ENCODE peak calls at places on chromosomes 12 and 14, in seven cellular contexts. B is endothelial cell of umbilical vein, F is mammary epithelial cell, A is K562, S is fibroblast of pulmonary artery, T is IMR-90, Q is tibial artery. V is an unnamed sample.

GRCh38 chr12:52924764-52925716 is 20.2 kb upstream of the KRT8 start:
- DNase-seq in A (peak; percentile 83), T (peak; percentile 93), S (peak; percentile 91), Q (no peak), F (peak; percentile 65), B (peak; percentile 91), V (peak; percentile 66)

GRCh38 chr12:13749380-13749779 is 232.0 kb downstream of the GRIN2B start:
- DNase-seq in A (no peak), T (no peak), Q (no peak), F (no peak), B (no peak), S (no peak), V (no peak)

GRCh38 chr14:100267990-100268389 is 29.0 kb downstream of the YY1 start:
- DNase-seq in A (no peak), T (no peak), Q (no peak), B (no peak), S (no peak), F (no peak), V (no peak)

GRCh38 chr12:24846689-24847088 is 102.2 kb downstream of the BCAT1 start:
- DNase-seq in S (no peak), T (no peak), B (no peak), Q (no peak), A (no peak), F (no peak), V (no peak)

GRCh38 chr14:23604675-23605170 is 26.1 kb upstream of the JPH4 start:
- DNase-seq in Q (no peak), F (no peak), S (no peak), A (no peak), B (no peak), T (no peak), V (no peak)

GRCh38 chr12:52249041-52249461 is 16.0 kb downstream of the KRT7 start:
- DNase-seq in T (no peak), S (no peak), A (no peak), Q (peak; percentile 93), F (no peak), B (no peak), V (no peak)

GRCh38 chr14:38808734-38809455 is 294.1 kb downstream of the SEC23A start:
- DNase-seq in T (no peak), S (no peak), A (no peak), F (peak; percentile 21), B (no peak), Q (no peak), V (peak; percentile 51)

GRCh38 chr12:131946757-131947156 is 3.0 kb upstream of the EP400 start:
- DNase-seq in B (no peak), Q (peak; percentile 33), A (no peak), F (no peak), T (no peak), S (no peak), V (no peak)

GRCh38 chr12:68792952-68793351 is 15.0 kb upstream of the MDM2 start:
- DNase-seq in B (peak; percentile 88), S (peak; percentile 44), T (peak; percentile 49), F (peak; percentile 41), A (peak; percentile 72), Q (no peak), V (peak; percentile 55)

GRCh38 chr12:13534645-13535398 is 338.3 kb downstream of the EMP1 start:
- DNase-seq in F (peak; percentile 21), B (peak; percentile 68), S (peak; percentile 60), T (peak; percentile 23), A (peak; percentile 34), Q (no peak), V (peak; percentile 52)

GRCh38 chr12:123097521-123098084 is 53.3 kb downstream of the PITPNM2 start:
- DNase-seq in B (no peak), A (no peak), Q (peak; percentile 82), T (no peak), F (no peak), S (no peak), V (no peak)

GRCh38 chr12:123106640-123107359 is 44.1 kb downstream of the PITPNM2 start:
- DNase-seq in Q (no peak), A (peak; percentile 66), T (no peak), B (peak; percentile 5), F (no peak), S (no peak), V (no peak)

GRCh38 chr12:3200032-3200617 is 122.9 kb downstream of the TSPAN9 start:
- DNase-seq in S (peak; percentile 50), F (peak; percentile 49), B (peak; percentile 69), T (peak; percentile 65), A (no peak), Q (no peak), V (peak; percentile 64)

GRCh38 chr14:34872822-34873590 is 2.2 kb downstream of the BAZ1A start:
- DNase-seq in Q (no peak), A (no peak), T (peak; percentile 69), B (no peak), S (peak; percentile 60), F (peak; percentile 79), V (peak; percentile 88)

GRCh38 chr12:2541805-2542204 is 253.0 kb upstream of the FKBP4 start:
- DNase-seq in A (no peak), F (no peak), T (no peak), S (no peak), B (no peak), Q (no peak), V (no peak)

GRCh38 chr14:68687746-68688145 is 105.1 kb downstream of the ZFP36L1 start:
- DNase-seq in Q (peak; percentile 55), T (peak; percentile 92), B (no peak), A (no peak), S (peak; percentile 56), F (peak; percentile 98), V (peak; percentile 95)

GRCh38 chr12:76628745-76629144 is 69.2 kb upstream of the OSBPL8 start:
- DNase-seq in S (peak; percentile 63), B (peak; percentile 30), A (no peak), F (no peak), T (no peak), Q (no peak), V (no peak)

GRCh38 chr12:58916891-58917570 is 3.3 kb downstream of the LRIG3 start:
- DNase-seq in B (peak; percentile 82), A (no peak), Q (no peak), S (peak; percentile 60), T (peak; percentile 63), F (peak; percentile 58), V (peak; percentile 53)

GRCh38 chr14:68520637-68521556 is 272.0 kb downstream of the ZFP36L1 start:
- DNase-seq in S (no peak), T (no peak), F (peak; percentile 97), Q (no peak), A (no peak), B (no peak), V (peak; percentile 97)

GRCh38 chr14:51419685-51420084 is 179.6 kb downstream of the TMX1 start:
- DNase-seq in B (no peak), T (no peak), A (no peak), S (no peak), Q (no peak), F (no peak), V (no peak)

GRCh38 chr14:74841230-74842207 is 34.4 kb downstream of the PROX2 start:
- DNase-seq in Q (no peak), F (no peak), S (no peak), T (no peak), A (no peak), B (no peak), V (no peak)

GRCh38 chr14:33747749-33748148 is 203.1 kb downstream of the EGLN3 start:
- DNase-seq in A (no peak), B (no peak), S (no peak), T (no peak), Q (no peak), F (no peak), V (no peak)

GRCh38 chr12:42291680-42292079 is 34.2 kb downstream of the ZCRB1 start:
- DNase-seq in B (no peak), S (no peak), A (no peak), T (no peak), F (no peak), Q (no peak), V (no peak)
- H3K4me3 ChIP-seq in B (no peak overlapping the region), S (no peak overlapping the region), A (no peak overlapping the region), T (no peak overlapping the region), F (no peak overlapping the region), Q (no peak overlapping the region), V (no peak overlapping the region)

DNA sequence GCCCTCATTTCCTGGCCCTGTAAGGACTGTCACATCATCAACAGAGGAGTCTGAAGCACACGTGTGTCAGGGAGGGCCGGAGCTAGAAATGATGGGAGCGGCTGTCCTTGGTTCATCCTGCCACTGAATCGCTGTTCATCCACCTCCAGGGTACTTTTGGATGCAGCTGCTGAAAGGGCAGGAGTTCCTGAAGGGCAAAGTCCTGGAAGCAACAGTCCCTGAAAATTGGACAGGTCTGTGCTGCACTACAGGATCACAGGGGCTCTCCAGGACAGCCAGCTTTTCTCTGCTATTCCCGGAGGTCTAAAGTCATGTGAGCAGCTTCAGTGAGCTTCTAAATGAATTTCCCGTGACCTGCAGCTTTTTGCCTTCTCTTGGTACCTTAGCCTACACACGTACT is 17.7 kb downstream of the POU6F1 start:
- DNase-seq in T (no peak), A (no peak), Q (no peak), F (no peak), B (no peak), S (no peak), V (no peak)
- TF ChIP-seq CTCF in T (no peak), A (no peak), Q (no peak), F (no peak), B (no peak), S (no peak), V (no peak)

DNA sequence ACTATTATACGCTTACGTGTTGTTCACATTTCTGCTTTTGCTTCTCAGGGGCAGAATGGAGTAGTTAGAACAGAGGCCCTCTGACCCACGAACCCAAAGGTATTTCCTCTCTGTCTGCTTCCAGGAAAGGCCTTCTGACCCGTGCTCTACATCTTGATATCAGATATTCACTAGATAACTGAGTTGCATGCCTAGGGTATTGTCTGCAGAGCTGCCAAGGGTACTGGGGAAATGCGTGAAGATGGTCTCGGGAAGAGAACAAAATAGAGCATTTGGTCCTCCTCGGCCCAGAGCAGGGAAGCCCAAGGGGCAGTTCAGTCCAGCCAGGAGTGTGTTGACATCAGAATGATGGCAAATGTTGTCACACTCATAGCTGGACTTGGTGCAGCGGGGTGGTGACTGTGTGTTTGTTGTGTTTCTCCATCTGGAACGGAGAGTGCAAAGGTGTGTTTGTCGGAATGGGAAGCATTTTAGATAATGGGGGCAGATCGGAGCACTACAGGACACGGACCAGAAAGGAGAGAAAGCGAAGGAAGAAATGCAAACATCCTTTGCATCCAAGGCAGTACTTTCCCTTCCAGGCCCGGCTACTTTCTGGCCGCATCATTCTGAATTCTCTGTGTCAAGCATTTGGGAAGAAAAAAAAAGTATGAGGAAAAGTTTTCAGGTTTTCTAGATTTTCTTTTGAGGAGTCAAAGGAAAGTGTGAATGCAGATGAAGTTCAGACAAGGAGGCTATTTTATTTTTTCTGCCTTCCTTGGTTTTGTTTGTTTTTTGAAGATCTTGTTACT is 8.1 kb downstream of the GLT1D1 start:
- DNase-seq in S (no peak), T (no peak), F (no peak), A (no peak), Q (no peak), B (no peak), V (no peak)
- H3K4me3 ChIP-seq in S (no peak overlapping the region), T (no peak overlapping the region), F (no peak overlapping the region), A (no peak overlapping the region), Q (no peak overlapping the region), B (no peak overlapping the region), V (no peak overlapping the region)

GRCh38 chr14:95008445-95009217 is 148.7 kb downstream of the DICER1 start:
- DNase-seq in B (no peak), S (no peak), F (no peak), A (no peak), T (no peak), Q (no peak), V (no peak)

GRCh38 chr14:95011449-95012020 is 145.8 kb downstream of the DICER1 start:
- DNase-seq in F (no peak), B (no peak), Q (no peak), T (no peak), S (no peak), A (no peak), V (no peak)

GRCh38 chr14:95003099-95003960 is 154.0 kb downstream of the DICER1 start:
- DNase-seq in T (no peak), F (no peak), S (no peak), A (no peak), B (no peak), Q (no peak), V (no peak)

GRCh38 chr14:95006479-95006878 is 150.8 kb downstream of the DICER1 start:
- DNase-seq in Q (no peak), A (no peak), B (no peak), T (no peak), F (peak; percentile 20), S (no peak), V (no peak)
- TF ChIP-seq CTCF in Q (no peak), A (no peak), B (no peak), T (no peak), F (no peak), S (no peak), V (no peak)